ENCODE peak calls at places on chromosomes 7 and 10, in five cellular contexts. J, N, R, I and G are unnamed samples.

GRCh38 chr7:66281678-66282593 is 76.8 kb downstream of the TPST1 start:
- DNase-seq in J (no peak), N (no peak), R (no peak), I (peak; percentile 16), G (peak; percentile 97)

GRCh38 chr7:79290841-79291497 is 162.5 kb downstream of the MAGI2 start:
- DNase-seq in J (no peak), N (no peak), R (no peak), I (no peak), G (peak; percentile 78)

GRCh38 chr7:94344826-94345225 is 49.9 kb upstream of the COL1A2 start:
- DNase-seq in J (no peak), N (no peak), R (no peak), I (no peak), G (peak; percentile 71)

GRCh38 chr10:104406715-104407517 is 53.3 kb downstream of the CFAP58 start:
- DNase-seq in J (no peak), N (no peak), R (no peak), I (peak; percentile 27), G (peak; percentile 75)

GRCh38 chr10:131968949-131969348 is 12.8 kb downstream of the BNIP3 start:
- DNase-seq in J (no peak), N (no peak), R (no peak), I (no peak), G (no peak)

GRCh38 chr10:66228887-66229286 is 696.9 kb upstream of the LRRTM3 start:
- DNase-seq in J (no peak), N (no peak), R (no peak), I (no peak), G (no peak)

GRCh38 chr7:134362587-134363483 is 46.1 kb upstream of the SLC35B4 start:
- DNase-seq in J (no peak), N (no peak), R (no peak), I (peak; percentile 67), G (no peak)

GRCh38 chr10:33238643-33239042 is 95.8 kb downstream of the NRP1 start:
- DNase-seq in J (no peak), N (no peak), R (no peak), I (no peak), G (peak; percentile 95)

GRCh38 chr10:44703241-44704155 is 207.6 kb upstream of the TMEM72 start:
- DNase-seq in J (no peak), N (no peak), R (no peak), I (no peak), G (peak; percentile 84)

GRCh38 chr10:72637398-72637857 is 11.5 kb upstream of the MICU1 start:
- DNase-seq in J (no peak), N (peak; percentile 47), R (no peak), I (peak; percentile 90), G (peak; percentile 79)

GRCh38 chr7:92266415-92267241 is 20.9 kb downstream of the ANKIB1 start:
- DNase-seq in J (no peak), N (no peak), R (no peak), I (peak; percentile 6), G (peak; percentile 78)

GRCh38 chr10:96850825-96851224 is 18.7 kb downstream of the LCOR start:
- DNase-seq in J (no peak), N (no peak), R (no peak), I (no peak), G (peak; percentile 95)

GRCh38 chr7:133910761-133911160 is 216.4 kb upstream of the LRGUK start:
- DNase-seq in J (no peak), N (no peak), R (no peak), I (no peak), G (no peak)

GRCh38 chr7:55410641-55411239 is 45.6 kb downstream of the LANCL2 start:
- DNase-seq in J (no peak), N (no peak), R (no peak), I (no peak), G (no peak)

GRCh38 chr7:41097501-41097900 is 605.4 kb downstream of the INHBA start:
- DNase-seq in J (no peak), N (no peak), R (no peak), I (no peak), G (peak; percentile 91)

GRCh38 chr7:460374-461117 is 59.1 kb downstream of the PDGFA start:
- DNase-seq in J (no peak), N (no peak), R (no peak), I (no peak), G (peak; percentile 52)

GRCh38 chr10:127600479-127600878 is 51.4 kb downstream of the NPS start:
- DNase-seq in J (peak; percentile 74), N (no peak), R (peak; percentile 48), I (no peak), G (no peak)

GRCh38 chr10:71271626-71272025 is 47.4 kb upstream of the SLC29A3 start:
- DNase-seq in J (no peak), N (no peak), R (no peak), I (no peak), G (no peak)

GRCh38 chr10:9262770-9263169 is 1208.3 kb downstream of the GATA3 start:
- DNase-seq in J (no peak), N (no peak), R (no peak), I (no peak), G (no peak)

GRCh38 chr10:25177754-25178135 is 2.9 kb downstream of the GPR158 start:
- DNase-seq in J (no peak), N (no peak), R (no peak), I (no peak), G (no peak)

GRCh38 chr10:49518982-49519578 is 19.8 kb downstream of the ERCC6 start:
- DNase-seq in J (peak; percentile 24), N (peak; percentile 42), R (peak; percentile 44), I (peak; percentile 64), G (peak; percentile 66)

GRCh38 chr7:873367-874002 is 2.9 kb upstream of the GET4 start:
- DNase-seq in J (peak; percentile 79), N (peak; percentile 85), R (peak; percentile 60), I (peak; percentile 90), G (peak; percentile 88)

GRCh38 chr7:50145801-50146338 is 52.8 kb upstream of the ZPBP start:
- DNase-seq in J (no peak), N (no peak), R (no peak), I (no peak), G (no peak)

GRCh38 chr7:12494354-12495024 is 76.0 kb upstream of the SCIN start:
- DNase-seq in J (no peak), N (no peak), R (no peak), I (peak; percentile 3), G (no peak)